ENCODE peak calls at places on chromosomes 13 and 19, in six cellular contexts. Q is frontal cortex; Y is NCI-H1694 treated with DMSO at 0.1 percent for 48 hours; K is bronchial epithelial cell; R is stimulated activated naive B cell treated with anti-CD40 and anti-IgM and Interleukin-4, amounts not matched to agents 10 μg/mL and 1 μg/mL and 100 μg/mL, for 72 hours; B is BE2C. S is an unnamed sample.

GRCh38 chr13:78586706-78587105 is 16.6 kb downstream of the POU4F1 start:
- DNase-seq in Q (no peak), B (peak), Y (no peak), K (no peak), R (no peak), S (no peak)

GRCh38 chr19:35718345-35719041 is 690 bp downstream of the KMT2B start:
- DNase-seq in Q (peak), K (peak), R (no peak), Y (no peak), B (peak), S (no peak)

GRCh38 chr13:109175666-109176065 is 546.3 kb downstream of the MYO16 start:
- DNase-seq in R (no peak), K (no peak), Q (no peak), B (no peak), Y (no peak), S (no peak)

GRCh38 chr19:15759962-15760565 is 22.3 kb downstream of the OR10H3 start:
- DNase-seq in K (no peak), Q (no peak), B (peak), R (no peak), Y (no peak), S (no peak)

GRCh38 chr13:103102482-103102881 is 36.3 kb upstream of the SLC10A2 start:
- DNase-seq in Y (no peak), K (no peak), R (no peak), B (no peak), Q (no peak), S (no peak)

GRCh38 chr13:79668353-79668752 is 187.4 kb downstream of the NDFIP2 start:
- DNase-seq in Y (no peak), K (no peak), B (no peak), R (no peak), Q (no peak), S (no peak)

GRCh38 chr19:19134687-19135158 is 3.6 kb downstream of the TMEM161A start:
- DNase-seq in Q (no peak), R (peak), Y (no peak), K (no peak), B (no peak), S (peak)

GRCh38 chr13:73224708-73225107 is 165.9 kb downstream of the KLF5 start:
- DNase-seq in R (no peak), B (no peak), K (peak), Q (no peak), Y (no peak), S (no peak)

GRCh38 chr13:25179810-25180437 is 7.8 kb upstream of the AMER2 start:
- DNase-seq in B (no peak), R (no peak), Q (no peak), Y (no peak), K (no peak), S (no peak)

GRCh38 chr13:33069365-33069764 is 53.1 kb downstream of the KL start:
- DNase-seq in B (no peak), Q (no peak), R (no peak), K (no peak), Y (peak), S (no peak)

GRCh38 chr13:50191004-50191403 is 175.8 kb downstream of the KCNRG start:
- DNase-seq in B (no peak), Q (no peak), Y (no peak), K (no peak), R (no peak), S (no peak)

GRCh38 chr13:25233861-25234260 is 53.4 kb downstream of the MTMR6 start:
- DNase-seq in K (no peak), Y (no peak), Q (no peak), B (no peak), R (no peak), S (no peak)

GRCh38 chr19:50835103-50835784 is 1.9 kb upstream of the KLK15 start:
- DNase-seq in K (peak), Y (no peak), R (no peak), B (no peak), Q (no peak), S (no peak)

GRCh38 chr19:17281391-17282304 is at the start of gene ANKLE1:
- DNase-seq in Y (no peak), K (no peak), Q (no peak), B (no peak), R (peak), S (no peak)

GRCh38 chr13:35499131-35500051 is 22.9 kb upstream of the MAB21L1 start:
- DNase-seq in K (no peak), B (no peak), Y (no peak), R (no peak), Q (no peak), S (no peak)

GRCh38 chr13:33264620-33264978 is 21.0 kb downstream of the STARD13 start:
- DNase-seq in K (no peak), B (no peak), Y (no peak), R (no peak), Q (no peak), S (no peak)

GRCh38 chr19:5193192-5193591 is 147.4 kb downstream of the PTPRS start:
- DNase-seq in B (no peak), Q (peak), R (no peak), Y (no peak), K (no peak), S (no peak)

GRCh38 chr13:65336916-65337315 is 1893.2 kb downstream of the PCDH9 start:
- DNase-seq in Q (no peak), Y (no peak), R (no peak), K (no peak), B (no peak), S (no peak)

GRCh38 chr13:37995052-37995451 is 125.5 kb upstream of the TRPC4 start:
- DNase-seq in K (no peak), Y (no peak), R (no peak), B (no peak), Q (no peak), S (peak)

GRCh38 chr19:19402656-19403372 is 2.7 kb upstream of the GATAD2A start:
- DNase-seq in Q (no peak), Y (no peak), B (no peak), K (peak), R (no peak), S (no peak)

GRCh38 chr19:55080915-55081772 is 5.5 kb downstream of the EPS8L1 start:
- DNase-seq in K (peak), Q (peak), Y (peak), B (peak), R (peak), S (peak)

GRCh38 chr13:112833551-112834257 is 135.3 kb upstream of the MCF2L start:
- DNase-seq in R (no peak), Y (no peak), B (no peak), K (no peak), Q (no peak), S (no peak)

GRCh38 chr13:42864952-42865634 is 83.7 kb downstream of the FAM216B start:
- DNase-seq in R (no peak), Y (no peak), B (peak), K (no peak), Q (no peak), S (no peak)

GRCh38 chr19:17648097-17648660 is 40.0 kb downstream of the UNC13A start:
- DNase-seq in Q (no peak), K (no peak), B (peak), Y (no peak), R (no peak), S (no peak)

GRCh38 chr13:33519561-33520479 is 234.3 kb upstream of the STARD13 start:
- DNase-seq in Y (no peak), R (no peak), B (no peak), K (no peak), Q (no peak), S (no peak)

GRCh38 chr13:66981912-66982311 is 248.2 kb downstream of the PCDH9 start:
- DNase-seq in Y (no peak), R (no peak), B (no peak), Q (no peak), K (no peak), S (no peak)

GRCh38 chr13:51444922-51445321 is 7.9 kb downstream of the INTS6 start:
- DNase-seq in R (no peak), K (peak), Y (peak), B (no peak), Q (peak), S (no peak)

GRCh38 chr13:98279473-98280175 is 102.6 kb upstream of the RNF113B start:
- DNase-seq in R (peak), Y (no peak), K (peak), B (peak), Q (no peak), S (no peak)

GRCh38 chr13:35162420-35162819 is 220.3 kb downstream of the NBEA start:
- DNase-seq in B (no peak), K (no peak), Q (no peak), Y (no peak), R (no peak), S (no peak)

GRCh38 chr19:7917292-7918061 is 2.7 kb upstream of the SNAPC2 start:
- DNase-seq in B (peak), Q (no peak), Y (peak), K (no peak), R (no peak), S (peak)

GRCh38 chr13:51935326-51936171 is 73.8 kb downstream of the CCDC70 start:
- DNase-seq in Y (no peak), K (peak), Q (peak), R (no peak), B (no peak), S (no peak)

S was measured in SK-N-DZ.